ENCODE peak calls at places on chromosome 12, in seven cellular contexts. F, H, P, A, X, U and M are unnamed samples.

GRCh38 chr12:119693006-119693405 is 25.1 kb downstream of the PRKAB1 start:
- DNase-seq in F (peak), H (no peak), P (no peak), A (peak), X (no peak), U (no peak), M (no peak)

GRCh38 chr12:52984136-52984535 is 22.1 kb upstream of the EIF4B start:
- DNase-seq in F (no peak), H (no peak), P (no peak), A (no peak), X (no peak), U (no peak), M (no peak)

GRCh38 chr12:124641591-124641990 is 74.2 kb upstream of the NCOR2 start:
- DNase-seq in F (no peak), H (no peak), P (no peak), A (no peak), X (no peak), U (no peak), M (no peak)

GRCh38 chr12:116880213-116880816 is 926 bp downstream of the HRK start:
- DNase-seq in F (no peak), H (no peak), P (no peak), A (peak), X (peak), U (no peak), M (no peak)

GRCh38 chr12:13816394-13816793 is 165.0 kb downstream of the GRIN2B start:
- DNase-seq in F (no peak), H (no peak), P (no peak), A (no peak), X (no peak), U (no peak), M (no peak)

GRCh38 chr12:123398177-123398916 is 14.4 kb downstream of the KMT5A start:
- DNase-seq in F (peak), H (peak), P (no peak), A (peak), X (no peak), U (no peak), M (no peak)

GRCh38 chr12:15664491-15664890 is 124.7 kb downstream of the EPS8 start:
- DNase-seq in F (no peak), H (no peak), P (no peak), A (no peak), X (no peak), U (no peak), M (no peak)

GRCh38 chr12:93256258-93256969 is 121.3 kb upstream of the NUDT4 start:
- DNase-seq in F (peak), H (no peak), P (no peak), A (peak), X (no peak), U (no peak), M (no peak)

GRCh38 chr12:80183939-80184338 is 84.6 kb downstream of the OTOGL start:
- DNase-seq in F (no peak), H (no peak), P (no peak), A (no peak), X (no peak), U (no peak), M (no peak)

GRCh38 chr12:54370218-54370730 is 6.0 kb upstream of the GPR84 start:
- DNase-seq in F (peak), H (peak), P (no peak), A (peak), X (peak), U (peak), M (no peak)

GRCh38 chr12:123113038-123113437 is 37.9 kb downstream of the PITPNM2 start:
- DNase-seq in F (no peak), H (no peak), P (no peak), A (no peak), X (no peak), U (no peak), M (no peak)

GRCh38 chr12:89924191-89924590 is 215.6 kb upstream of the ATP2B1 start:
- DNase-seq in F (no peak), H (no peak), P (no peak), A (no peak), X (no peak), U (no peak), M (no peak)

GRCh38 chr12:115670869-115671268 is 606.6 kb downstream of the MED13L start:
- DNase-seq in F (no peak), H (no peak), P (no peak), A (no peak), X (no peak), U (no peak), M (no peak)

GRCh38 chr12:40105515-40106201 is at the start of gene SLC2A13:
- DNase-seq in F (peak), H (peak), P (no peak), A (peak), X (peak), U (peak), M (no peak)
- H3K27ac ChIP-seq in F (peak), H (peak), P (peak), A (peak), X (peak), U (peak), M (no peak)

GRCh38 chr12:32532951-32533350 is 133.6 kb downstream of the FGD4 start:
- DNase-seq in F (no peak), H (no peak), P (no peak), A (no peak), X (no peak), U (no peak), M (no peak)

GRCh38 chr12:32535260-32535999 is 136.1 kb downstream of the FGD4 start:
- DNase-seq in F (peak), H (peak), P (no peak), A (peak), X (peak), U (no peak), M (no peak)

GRCh38 chr12:32534698-32535097 is 135.3 kb downstream of the FGD4 start:
- DNase-seq in F (no peak), H (no peak), P (no peak), A (no peak), X (no peak), U (no peak), M (no peak)

GRCh38 chr12:32533971-32534590 is 134.7 kb downstream of the FGD4 start:
- DNase-seq in F (peak), H (no peak), P (peak), A (peak), X (no peak), U (no peak), M (peak)

GRCh38 chr12:32532415-32532814 is 133.1 kb downstream of the FGD4 start:
- DNase-seq in F (no peak), H (no peak), P (no peak), A (no peak), X (no peak), U (no peak), M (no peak)
- H3K27ac ChIP-seq in F (no peak), H (no peak), P (no peak), A (no peak), X (no peak), U (no peak), M (no peak)

GRCh38 chr12:113788020-113788856 is 177.9 kb downstream of the RBM19 start:
- DNase-seq in F (no peak), H (no peak), P (no peak), A (no peak), X (no peak), U (no peak), M (no peak)
- H3K27ac ChIP-seq in F (no peak), H (no peak), P (no peak), A (no peak), X (no peak), U (no peak), M (no peak)

GRCh38 chr12:51205350-51205749 is 12.5 kb downstream of the POU6F1 start:
- DNase-seq in F (no peak), H (peak), P (no peak), A (no peak), X (no peak), U (no peak), M (no peak)
- H3K27ac ChIP-seq in F (no peak), H (peak), P (no peak), A (no peak), X (no peak), U (no peak), M (no peak)

GRCh38 chr12:42124764-42125371 is 19.8 kb downstream of the GXYLT1 start:
- DNase-seq in F (no peak), H (no peak), P (no peak), A (no peak), X (no peak), U (no peak), M (no peak)
- H3K27ac ChIP-seq in F (no peak), H (no peak), P (no peak), A (no peak), X (no peak), U (no peak), M (no peak)

GRCh38 chr12:24228371-24228770 is 278.9 kb upstream of the SOX5 start:
- DNase-seq in F (no peak), H (no peak), P (no peak), A (no peak), X (no peak), U (no peak), M (no peak)

GRCh38 chr12:24230061-24230460 is 280.6 kb upstream of the SOX5 start:
- DNase-seq in F (no peak), H (no peak), P (no peak), A (peak), X (no peak), U (no peak), M (no peak)

GRCh38 chr12:24231298-24231697 is 281.8 kb upstream of the SOX5 start:
- DNase-seq in F (no peak), H (no peak), P (no peak), A (no peak), X (no peak), U (no peak), M (no peak)

GRCh38 chr12:24227550-24227949 is 278.1 kb upstream of the SOX5 start:
- DNase-seq in F (no peak), H (no peak), P (no peak), A (no peak), X (no peak), U (no peak), M (no peak)

DNA sequence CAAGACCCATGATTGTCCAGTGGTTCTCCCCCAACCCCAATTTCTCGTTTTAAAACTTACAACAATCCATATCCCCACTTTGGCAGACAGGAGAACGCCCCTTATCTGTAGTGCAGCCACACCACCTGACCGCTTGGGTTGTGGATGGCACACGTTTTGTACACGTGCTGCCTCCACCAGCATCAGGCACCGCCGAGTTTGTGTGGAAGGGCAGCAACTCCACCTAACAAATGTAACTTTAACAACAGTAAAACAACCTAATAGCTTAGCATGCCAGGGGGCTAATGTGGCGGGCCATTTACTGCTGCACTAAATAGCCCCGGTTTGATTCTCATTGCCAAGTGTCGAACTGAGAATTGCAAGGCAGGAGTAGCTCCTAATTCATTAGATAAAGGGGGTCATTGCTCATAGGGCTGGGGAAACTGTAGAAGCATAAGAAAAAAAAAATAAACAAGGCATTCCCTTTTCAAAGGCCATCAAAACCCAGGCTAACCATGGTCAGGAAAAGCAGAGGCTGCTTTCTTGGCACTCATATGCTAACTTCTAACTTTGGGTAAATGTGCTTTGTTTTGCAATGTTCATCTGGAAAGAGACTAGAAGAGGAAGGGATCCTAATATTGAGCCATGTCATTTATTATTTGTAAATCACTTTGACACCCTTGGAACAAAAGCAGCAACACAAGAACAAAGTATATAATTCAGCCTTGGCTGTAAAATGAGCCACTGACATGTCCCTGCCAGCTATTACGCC is 279.7 kb upstream of the SOX5 start:
- DNase-seq in F (no peak), H (no peak), P (no peak), A (peak), X (no peak), U (no peak), M (no peak)
- H3K27ac ChIP-seq in F (no peak), H (no peak), P (no peak), A (no peak), X (no peak), U (no peak), M (no peak)

GRCh38 chr12:75900781-75901254 is 130.8 kb downstream of the PHLDA1 start:
- DNase-seq in F (no peak), H (no peak), P (no peak), A (no peak), X (no peak), U (no peak), M (no peak)
- H3K27ac ChIP-seq in F (no peak), H (no peak), P (peak), A (no peak), X (no peak), U (no peak), M (no peak)

DNA sequence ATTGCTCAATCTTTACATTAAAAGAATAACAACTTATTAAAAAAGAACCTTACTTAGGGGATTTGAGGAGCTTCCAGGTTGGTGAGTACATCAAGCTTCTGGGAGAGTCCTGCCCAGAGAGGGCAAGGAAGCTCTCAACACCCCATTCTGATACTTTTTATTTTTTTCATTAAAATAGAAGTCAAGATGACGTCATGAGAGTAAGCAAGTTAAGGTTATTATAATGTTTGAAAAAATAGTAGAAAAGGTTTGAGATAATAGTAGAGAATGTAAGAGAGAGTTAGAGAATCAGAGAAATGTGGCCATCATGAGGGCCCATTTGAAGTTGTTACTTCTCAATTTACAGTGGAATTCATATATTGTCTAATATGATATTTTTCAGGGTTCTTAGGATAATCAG is 221.0 kb upstream of the SLC16A7 start:
- DNase-seq in F (no peak), H (no peak), P (no peak), A (no peak), X (no peak), U (no peak), M (no peak)
- H3K27ac ChIP-seq in F (no peak), H (no peak), P (no peak), A (no peak), X (no peak), U (no peak), M (no peak)

DNA sequence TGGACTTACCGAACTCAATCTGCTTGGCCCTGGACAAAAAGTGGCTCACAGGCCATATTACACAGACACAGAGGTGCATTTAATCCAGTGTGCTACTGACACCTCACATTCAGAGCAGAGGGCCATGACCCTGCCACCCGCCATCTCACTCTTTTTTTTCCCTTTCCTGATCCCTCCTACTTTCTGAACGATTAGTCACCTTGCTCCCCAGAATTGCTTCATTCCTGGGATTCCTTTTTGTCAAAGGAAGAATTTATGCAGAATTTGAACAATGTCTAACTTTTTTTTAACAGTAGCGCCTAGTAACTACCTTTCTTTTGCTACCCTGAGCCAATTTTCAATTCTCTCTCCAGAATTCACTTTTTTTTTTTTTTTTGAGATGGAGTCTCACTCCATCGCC is 4.6 kb downstream of the PKP2 start:
- DNase-seq in F (no peak), H (no peak), P (no peak), A (peak), X (no peak), U (no peak), M (no peak)
- H3K27ac ChIP-seq in F (no peak), H (no peak), P (no peak), A (peak), X (no peak), U (no peak), M (peak)

DNA sequence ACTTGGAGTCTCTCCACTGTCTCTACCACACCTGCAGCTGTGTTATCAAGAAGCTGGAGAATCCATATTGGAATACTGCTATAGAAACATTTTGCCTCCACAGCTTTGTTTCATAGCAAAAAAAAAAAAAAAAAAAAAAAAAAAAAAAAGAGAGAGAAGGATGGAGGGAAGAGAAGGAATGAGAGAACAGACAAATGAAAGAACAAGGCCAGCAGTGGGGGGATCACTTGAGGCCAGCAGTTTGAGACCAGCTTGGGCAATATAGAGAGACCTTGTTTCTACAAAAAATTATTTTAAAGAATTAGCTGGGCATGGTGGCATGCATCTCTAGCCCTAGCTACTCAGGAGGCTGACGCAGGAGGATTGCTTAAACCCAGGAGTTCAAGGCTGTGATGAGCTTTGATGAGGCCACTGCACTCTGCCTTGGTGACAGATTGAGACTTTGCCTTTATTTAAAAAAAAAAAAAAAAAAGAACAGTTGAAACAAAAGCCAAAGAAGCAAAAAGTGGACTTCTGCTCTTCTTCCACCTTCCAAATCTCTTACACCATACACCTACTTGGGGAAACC is 8.1 kb downstream of the VEZT start:
- DNase-seq in F (no peak), H (no peak), P (no peak), A (no peak), X (no peak), U (no peak), M (no peak)
- H3K27ac ChIP-seq in F (no peak), H (no peak), P (no peak), A (no peak), X (no peak), U (no peak), M (no peak)